ENCODE peak calls at places on chromosomes 13 and 19, in seven cellular contexts. One of them, this sample, is unnamed.

GRCh38 chr19:5817218-5817617 is 12.4 kb downstream of the NRTN start:
- DNase-seq in NCI-H1092: no peak
- DNase-seq in body of pancreas: no peak
- DNase-seq in stimulated activated CD4-positive, alpha-beta T cell treated with anti-CD3 and anti-CD28 coated beads, Interleukin-2, amount 100 ng/mL, for 48 hours: no peak
- DNase-seq in posterior cingulate gyrus: no peak
- DNase-seq in iPS-NIHi11: no peak
- DNase-seq in CD8-positive, alpha-beta memory T cell: no peak
- DNase-seq in this sample: no peak

GRCh38 chr19:2089727-2090053 is 6.4 kb downstream of the MOB3A start:
- DNase-seq in NCI-H1092: no peak
- DNase-seq in body of pancreas: no peak
- DNase-seq in stimulated activated CD4-positive, alpha-beta T cell treated with anti-CD3 and anti-CD28 coated beads, Interleukin-2, amount 100 ng/mL, for 48 hours: no peak
- DNase-seq in posterior cingulate gyrus: no peak
- DNase-seq in iPS-NIHi11: no peak
- DNase-seq in CD8-positive, alpha-beta memory T cell: no peak
- DNase-seq in this sample: no peak

GRCh38 chr13:102402292-102402691 is 444 bp upstream of the FGF14 start:
- DNase-seq in NCI-H1092: no peak
- DNase-seq in body of pancreas: peak; percentile 29
- DNase-seq in stimulated activated CD4-positive, alpha-beta T cell treated with anti-CD3 and anti-CD28 coated beads, Interleukin-2, amount 100 ng/mL, for 48 hours: no peak
- DNase-seq in posterior cingulate gyrus: peak; percentile 24
- DNase-seq in iPS-NIHi11: peak; percentile 91
- DNase-seq in CD8-positive, alpha-beta memory T cell: no peak
- DNase-seq in this sample: no peak

GRCh38 chr19:11693505-11694499 is 44.9 kb downstream of the ZNF823 start:
- DNase-seq in NCI-H1092: no peak
- DNase-seq in body of pancreas: no peak
- DNase-seq in stimulated activated CD4-positive, alpha-beta T cell treated with anti-CD3 and anti-CD28 coated beads, Interleukin-2, amount 100 ng/mL, for 48 hours: no peak
- DNase-seq in posterior cingulate gyrus: no peak
- DNase-seq in iPS-NIHi11: peak; percentile 34
- DNase-seq in CD8-positive, alpha-beta memory T cell: no peak
- DNase-seq in this sample: no peak

GRCh38 chr19:39126593-39127187 is 1.1 kb downstream of the PAK4 start:
- DNase-seq in NCI-H1092: no peak
- DNase-seq in body of pancreas: peak; percentile 89
- DNase-seq in stimulated activated CD4-positive, alpha-beta T cell treated with anti-CD3 and anti-CD28 coated beads, Interleukin-2, amount 100 ng/mL, for 48 hours: no peak
- DNase-seq in posterior cingulate gyrus: no peak
- DNase-seq in iPS-NIHi11: no peak
- DNase-seq in CD8-positive, alpha-beta memory T cell: no peak
- DNase-seq in this sample: no peak

GRCh38 chr19:13132471-13133166 is 14.6 kb downstream of the NACC1 start:
- DNase-seq in NCI-H1092: no peak
- DNase-seq in body of pancreas: no peak
- DNase-seq in stimulated activated CD4-positive, alpha-beta T cell treated with anti-CD3 and anti-CD28 coated beads, Interleukin-2, amount 100 ng/mL, for 48 hours: peak; percentile 45
- DNase-seq in posterior cingulate gyrus: no peak
- DNase-seq in iPS-NIHi11: no peak
- DNase-seq in CD8-positive, alpha-beta memory T cell: peak; percentile 35
- DNase-seq in this sample: no peak

GRCh38 chr19:48329167-48329891 is 4.0 kb downstream of the EMP3 start:
- DNase-seq in NCI-H1092: no peak
- DNase-seq in body of pancreas: peak; percentile 32
- DNase-seq in stimulated activated CD4-positive, alpha-beta T cell treated with anti-CD3 and anti-CD28 coated beads, Interleukin-2, amount 100 ng/mL, for 48 hours: peak; percentile 38
- DNase-seq in posterior cingulate gyrus: no peak
- DNase-seq in iPS-NIHi11: no peak
- DNase-seq in CD8-positive, alpha-beta memory T cell: peak; percentile 24
- DNase-seq in this sample: no peak

GRCh38 chr13:94433055-94433947 is 46.2 kb downstream of the DCT start:
- DNase-seq in NCI-H1092: peak; percentile 67
- DNase-seq in body of pancreas: no peak
- DNase-seq in stimulated activated CD4-positive, alpha-beta T cell treated with anti-CD3 and anti-CD28 coated beads, Interleukin-2, amount 100 ng/mL, for 48 hours: no peak
- DNase-seq in posterior cingulate gyrus: no peak
- DNase-seq in iPS-NIHi11: peak; percentile 38
- DNase-seq in CD8-positive, alpha-beta memory T cell: no peak
- DNase-seq in this sample: no peak

GRCh38 chr13:97272526-97272925 is 50.4 kb downstream of the MBNL2 start:
- DNase-seq in NCI-H1092: no peak
- DNase-seq in body of pancreas: no peak
- DNase-seq in stimulated activated CD4-positive, alpha-beta T cell treated with anti-CD3 and anti-CD28 coated beads, Interleukin-2, amount 100 ng/mL, for 48 hours: no peak
- DNase-seq in posterior cingulate gyrus: no peak
- DNase-seq in iPS-NIHi11: no peak
- DNase-seq in CD8-positive, alpha-beta memory T cell: no peak
- DNase-seq in this sample: no peak

GRCh38 chr19:34188388-34188787 is 16.1 kb downstream of the LSM14A start:
- DNase-seq in NCI-H1092: no peak
- DNase-seq in body of pancreas: no peak
- DNase-seq in stimulated activated CD4-positive, alpha-beta T cell treated with anti-CD3 and anti-CD28 coated beads, Interleukin-2, amount 100 ng/mL, for 48 hours: no peak
- DNase-seq in posterior cingulate gyrus: no peak
- DNase-seq in iPS-NIHi11: no peak
- DNase-seq in CD8-positive, alpha-beta memory T cell: no peak
- DNase-seq in this sample: no peak

GRCh38 chr13:67792151-67792665 is 562.1 kb upstream of the PCDH9 start:
- DNase-seq in NCI-H1092: peak; percentile 40
- DNase-seq in body of pancreas: no peak
- DNase-seq in stimulated activated CD4-positive, alpha-beta T cell treated with anti-CD3 and anti-CD28 coated beads, Interleukin-2, amount 100 ng/mL, for 48 hours: no peak
- DNase-seq in posterior cingulate gyrus: no peak
- DNase-seq in iPS-NIHi11: no peak
- DNase-seq in CD8-positive, alpha-beta memory T cell: no peak
- DNase-seq in this sample: no peak

GRCh38 chr13:49443327-49443688 is 556 bp downstream of the CAB39L start:
- DNase-seq in NCI-H1092: no peak
- DNase-seq in body of pancreas: no peak
- DNase-seq in stimulated activated CD4-positive, alpha-beta T cell treated with anti-CD3 and anti-CD28 coated beads, Interleukin-2, amount 100 ng/mL, for 48 hours: no peak
- DNase-seq in posterior cingulate gyrus: no peak
- DNase-seq in iPS-NIHi11: peak; percentile 14
- DNase-seq in CD8-positive, alpha-beta memory T cell: no peak
- DNase-seq in this sample: no peak

This sample was measured in type B pancreatic cell.